ENCODE peak calls at places on chromosomes 16 and 17, in four cellular contexts. Z, C, D and Y are unnamed samples.

GRCh38 chr17:33086878-33087277 is 95.2 kb downstream of the SPACA3 start:
- DNase-seq in C (no peak), D (peak; percentile 10), Z (no peak), Y (no peak)

GRCh38 chr16:87464691-87465300 is 28.0 kb downstream of the ZCCHC14 start:
- DNase-seq in D (peak; percentile 92), C (peak; percentile 7), Z (no peak), Y (peak; percentile 90)

GRCh38 chr17:29117440-29117753 is 62.8 kb downstream of the MYO18A start:
- DNase-seq in C (no peak), D (no peak), Z (no peak), Y (no peak)

GRCh38 chr17:21241564-21241963 is 11.6 kb downstream of the NATD1 start:
- DNase-seq in D (no peak), Z (no peak), C (no peak), Y (no peak)

GRCh38 chr16:58002936-58003335 is 1.7 kb downstream of the USB1 start:
- DNase-seq in Z (peak; percentile 9), C (no peak), D (no peak), Y (no peak)

GRCh38 chr16:50334106-50334975 is 34.4 kb downstream of the BRD7 start:
- DNase-seq in Z (no peak), C (no peak), D (no peak), Y (no peak)

GRCh38 chr16:7086842-7087616 is 245.6 kb upstream of the RBFOX1 start:
- DNase-seq in C (no peak), Z (peak; percentile 72), D (no peak), Y (peak; percentile 27)

GRCh38 chr16:65601781-65602180 is 479.9 kb upstream of the CDH11 start:
- DNase-seq in D (peak; percentile 3), C (no peak), Z (no peak), Y (no peak)

GRCh38 chr17:29682987-29683386 is 60.3 kb upstream of the CORO6 start:
- DNase-seq in Z (no peak), C (no peak), D (peak; percentile 33), Y (peak; percentile 37)

GRCh38 chr17:80970044-80970761 is 21.4 kb upstream of the CHMP6 start:
- DNase-seq in Z (peak; percentile 62), D (no peak), C (peak; percentile 31), Y (peak; percentile 32)

GRCh38 chr16:11087691-11088431 is 143.5 kb downstream of the CLEC16A start:
- DNase-seq in D (no peak), Z (no peak), C (no peak), Y (peak; percentile 52)

GRCh38 chr17:40561294-40561870 is 3.9 kb downstream of the CCR7 start:
- DNase-seq in D (no peak), C (no peak), Z (no peak), Y (no peak)

GRCh38 chr16:5058476-5058875 is 7.3 kb downstream of the C16orf89 start:
- DNase-seq in C (no peak), D (no peak), Z (peak; percentile 49), Y (no peak)

GRCh38 chr16:87416826-87417471 is 24.8 kb downstream of the MAP1LC3B start:
- DNase-seq in D (peak; percentile 52), C (no peak), Z (no peak), Y (peak; percentile 35)

GRCh38 chr16:58741166-58741565 is 7.0 kb upstream of the GOT2 start:
- DNase-seq in C (no peak), D (no peak), Z (no peak), Y (no peak)

GRCh38 chr17:43409131-43409530 is 10.3 kb downstream of the ARL4D start:
- DNase-seq in Z (no peak), D (no peak), C (no peak), Y (no peak)

GRCh38 chr16:49262501-49262900 is 19.1 kb downstream of the CBLN1 start:
- DNase-seq in C (no peak), D (no peak), Z (no peak), Y (no peak)

GRCh38 chr17:44079877-44080821 is 9.6 kb downstream of the G6PC3 start:
- DNase-seq in Z (no peak), D (no peak), C (no peak), Y (no peak)

GRCh38 chr16:3112058-3112880 is at the start of gene ZNF205:
- DNase-seq in Z (peak; percentile 88), D (peak; percentile 64), C (no peak), Y (peak; percentile 85)

GRCh38 chr17:67156269-67157199 is 88.5 kb downstream of the HELZ start:
- DNase-seq in D (peak; percentile 92), Z (no peak), C (no peak), Y (peak; percentile 88)